ENCODE peak calls at places on chromosomes 16 and 17, in four cellular contexts. One of them, this sample, is unnamed.

GRCh38 chr17:80992077-80992947 is 671 bp downstream of the CHMP6 start:
- DNase-seq in COR-L47: no peak
- DNase-seq in H7: peak; percentile 90
- DNase-seq in EL: no peak
- DNase-seq in this sample: no peak

GRCh38 chr16:54193656-54194007 is 93.0 kb downstream of the IRX3 start:
- DNase-seq in COR-L47: peak; percentile 64
- DNase-seq in H7: peak; percentile 91
- DNase-seq in EL: peak; percentile 75
- DNase-seq in this sample: peak; percentile 93

GRCh38 chr17:57099165-57099564 is 14.1 kb downstream of the AKAP1 start:
- DNase-seq in COR-L47: no peak
- DNase-seq in H7: no peak
- DNase-seq in EL: no peak
- DNase-seq in this sample: no peak

GRCh38 chr17:41618341-41619161 is 5.8 kb downstream of the KRT17 start:
- DNase-seq in COR-L47: no peak
- DNase-seq in H7: peak; percentile 44
- DNase-seq in EL: no peak
- DNase-seq in this sample: no peak

GRCh38 chr16:84368327-84368996 is at the start of gene ATP2C2:
- DNase-seq in COR-L47: no peak
- DNase-seq in H7: peak; percentile 99
- DNase-seq in EL: no peak
- DNase-seq in this sample: no peak

GRCh38 chr16:5025171-5025632 is 8.5 kb downstream of the NAGPA start:
- DNase-seq in COR-L47: peak; percentile 63
- DNase-seq in H7: peak; percentile 95
- DNase-seq in EL: no peak
- DNase-seq in this sample: peak; percentile 26

GRCh38 chr16:14487579-14487978 is 142.5 kb downstream of the PARN start:
- DNase-seq in COR-L47: no peak
- DNase-seq in H7: no peak
- DNase-seq in EL: peak; percentile 21
- DNase-seq in this sample: no peak

GRCh38 chr17:61285483-61286320 is 113.9 kb upstream of the TBX2 start:
- DNase-seq in COR-L47: no peak
- DNase-seq in H7: peak; percentile 69
- DNase-seq in EL: peak; percentile 60
- DNase-seq in this sample: no peak

GRCh38 chr17:15952048-15952532 is 7.2 kb downstream of the ADORA2B start:
- DNase-seq in COR-L47: no peak
- DNase-seq in H7: no peak
- DNase-seq in EL: no peak
- DNase-seq in this sample: no peak

GRCh38 chr17:76530489-76530814 is 7.1 kb downstream of the CYGB start:
- DNase-seq in COR-L47: no peak
- DNase-seq in H7: peak; percentile 46
- DNase-seq in EL: peak; percentile 36
- DNase-seq in this sample: no peak

GRCh38 chr16:11696266-11697012 is 28.2 kb downstream of the SNN start:
- DNase-seq in COR-L47: no peak
- DNase-seq in H7: no peak
- DNase-seq in EL: no peak
- DNase-seq in this sample: no peak

GRCh38 chr17:969767-970387 is 9.7 kb downstream of the NXN start:
- DNase-seq in COR-L47: no peak
- DNase-seq in H7: peak; percentile 62
- DNase-seq in EL: peak; percentile 41
- DNase-seq in this sample: no peak

GRCh38 chr16:84062734-84063640 is 20.4 kb upstream of the SLC38A8 start:
- DNase-seq in COR-L47: peak; percentile 48
- DNase-seq in H7: peak; percentile 96
- DNase-seq in EL: peak; percentile 73
- DNase-seq in this sample: peak; percentile 48

GRCh38 chr17:48002208-48002919 is 31.5 kb downstream of the CDK5RAP3 start:
- DNase-seq in COR-L47: peak; percentile 83
- DNase-seq in H7: peak; percentile 51
- DNase-seq in EL: peak; percentile 72
- DNase-seq in this sample: peak; percentile 31

GRCh38 chr17:5133311-5133710 is 17.5 kb downstream of the USP6 start:
- DNase-seq in COR-L47: no peak
- DNase-seq in H7: peak; percentile 16
- DNase-seq in EL: no peak
- DNase-seq in this sample: no peak

GRCh38 chr17:72358465-72358864 is 237.6 kb downstream of the SOX9 start:
- DNase-seq in COR-L47: no peak
- DNase-seq in H7: no peak
- DNase-seq in EL: peak; percentile 90
- DNase-seq in this sample: peak; percentile 46

GRCh38 chr16:28210979-28211505 is 723 bp downstream of the XPO6 start:
- DNase-seq in COR-L47: peak; percentile 40
- DNase-seq in H7: peak; percentile 74
- DNase-seq in EL: peak; percentile 83
- DNase-seq in this sample: peak; percentile 86

GRCh38 chr16:80570106-80570478 is 29.3 kb downstream of the DYNLRB2 start:
- DNase-seq in COR-L47: no peak
- DNase-seq in H7: no peak
- DNase-seq in EL: peak; percentile 68
- DNase-seq in this sample: peak; percentile 52

GRCh38 chr17:31696184-31696602 is 162.9 kb downstream of the COPRS start:
- DNase-seq in COR-L47: no peak
- DNase-seq in H7: peak; percentile 60
- DNase-seq in EL: peak; percentile 98
- DNase-seq in this sample: peak; percentile 99

GRCh38 chr17:48814504-48814903 is 2.5 kb downstream of the TTLL6 start:
- DNase-seq in COR-L47: peak; percentile 37
- DNase-seq in H7: peak; percentile 91
- DNase-seq in EL: peak; percentile 59
- DNase-seq in this sample: peak; percentile 49

GRCh38 chr17:31508310-31509094 is 117.0 kb downstream of the RAB11FIP4 start:
- DNase-seq in COR-L47: no peak
- DNase-seq in H7: peak; percentile 58
- DNase-seq in EL: no peak
- DNase-seq in this sample: no peak

GRCh38 chr17:72502940-72503341 is 382.1 kb downstream of the SOX9 start:
- DNase-seq in COR-L47: no peak
- DNase-seq in H7: no peak
- DNase-seq in EL: peak; percentile 54
- DNase-seq in this sample: no peak

GRCh38 chr16:27768651-27769270 is 218.8 kb downstream of the KATNIP start:
- DNase-seq in COR-L47: no peak
- DNase-seq in H7: no peak
- DNase-seq in EL: no peak
- DNase-seq in this sample: no peak

GRCh38 chr17:54900457-54901229 is at the start of gene TOM1L1:
- DNase-seq in COR-L47: peak; percentile 91
- DNase-seq in H7: peak; percentile 91
- DNase-seq in EL: peak; percentile 80
- DNase-seq in this sample: peak; percentile 88

GRCh38 chr17:45584092-45585036 is 93.8 kb upstream of the PLEKHM1 start:
- DNase-seq in COR-L47: no peak
- DNase-seq in H7: peak; percentile 84
- DNase-seq in EL: peak; percentile 71
- DNase-seq in this sample: peak; percentile 78

GRCh38 chr16:3654249-3654991 is at the start of gene DNASE1:
- DNase-seq in COR-L47: no peak
- DNase-seq in H7: peak; percentile 92
- DNase-seq in EL: peak; percentile 60
- DNase-seq in this sample: peak; percentile 56

GRCh38 chr16:11168386-11169065 is 87.5 kb downstream of the SOCS1 start:
- DNase-seq in COR-L47: no peak
- DNase-seq in H7: no peak
- DNase-seq in EL: no peak
- DNase-seq in this sample: peak; percentile 57

GRCh38 chr17:80424261-80424660 is 9.3 kb downstream of the ENDOV start:
- DNase-seq in COR-L47: no peak
- DNase-seq in H7: peak; percentile 25
- DNase-seq in EL: no peak
- DNase-seq in this sample: no peak

GRCh38 chr16:85856054-85856453 is 42.9 kb upstream of the IRF8 start:
- DNase-seq in COR-L47: no peak
- DNase-seq in H7: no peak
- DNase-seq in EL: no peak
- DNase-seq in this sample: no peak

GRCh38 chr17:50949128-50950001 is 83.2 kb upstream of the TOB1 start:
- DNase-seq in COR-L47: no peak
- DNase-seq in H7: peak; percentile 60
- DNase-seq in EL: no peak
- DNase-seq in this sample: no peak

GRCh38 chr17:36016555-36016954 is 1.2 kb downstream of the CCL23 start:
- DNase-seq in COR-L47: no peak
- DNase-seq in H7: no peak
- DNase-seq in EL: no peak
- DNase-seq in this sample: no peak